ENCODE peak calls at places on chromosomes 2 and 18, in five cellular contexts. G is nephron progenitor cell; W is GM23248; O is CD4-positive, CD25-positive, alpha-beta regulatory T cell; C is activated CD4-positive, alpha-beta T cell treated with anti-CD3 and anti-CD28 coated beads for 1 hour. R is an unnamed sample.

GRCh38 chr2:158205215-158205614 is 103.5 kb downstream of the UPP2 start:
- DNase-seq in O (no peak), G (no peak), W (no peak), C (no peak), R (no peak)

GRCh38 chr2:224887159-224887558 is 155.1 kb downstream of the DOCK10 start:
- DNase-seq in O (no peak), W (peak; percentile 83), C (no peak), G (no peak), R (peak; percentile 57)

GRCh38 chr2:27442282-27442980 is at the start of gene KRTCAP3:
- DNase-seq in W (no peak), G (peak; percentile 76), C (peak; percentile 33), O (peak; percentile 48), R (no peak)

GRCh38 chr18:3044931-3045698 is 32.2 kb upstream of the LPIN2 start:
- DNase-seq in W (no peak), G (no peak), O (no peak), C (no peak), R (no peak)

GRCh38 chr2:196935421-196935820 is 8.9 kb upstream of the PGAP1 start:
- DNase-seq in W (no peak), O (no peak), G (no peak), C (no peak), R (no peak)

GRCh38 chr2:20352230-20353216 is 1.9 kb upstream of the PUM2 start:
- DNase-seq in W (no peak), O (no peak), G (no peak), C (no peak), R (no peak)

GRCh38 chr2:67825476-67825875 is 237.3 kb downstream of the C1D start:
- DNase-seq in C (no peak), W (peak; percentile 75), G (no peak), O (no peak), R (peak; percentile 39)

GRCh38 chr2:29165362-29166236 is 50.4 kb downstream of the CLIP4 start:
- DNase-seq in O (no peak), W (peak; percentile 84), C (no peak), G (no peak), R (peak; percentile 60)

GRCh38 chr2:184041077-184041476 is 557.3 kb upstream of the ZNF804A start:
- DNase-seq in W (no peak), C (no peak), O (no peak), G (no peak), R (peak; percentile 19)

GRCh38 chr2:78780321-78780720 is 245.2 kb upstream of the REG3G start:
- DNase-seq in C (no peak), G (no peak), O (no peak), W (no peak), R (no peak)

GRCh38 chr2:137991078-137991477 is 26.8 kb downstream of the HNMT start:
- DNase-seq in O (no peak), G (no peak), C (no peak), W (no peak), R (no peak)

GRCh38 chr2:199471443-199472057 is 13.8 kb upstream of the SATB2 start:
- DNase-seq in G (peak; percentile 89), W (peak; percentile 89), O (no peak), C (no peak), R (peak; percentile 74)

GRCh38 chr2:26326514-26326913 is 19.4 kb upstream of the SELENOI start:
- DNase-seq in O (no peak), C (no peak), W (peak; percentile 29), G (no peak), R (no peak)

GRCh38 chr2:214293593-214293992 is 117.3 kb upstream of the VWC2L start:
- DNase-seq in W (no peak), C (no peak), G (no peak), O (no peak), R (no peak)

GRCh38 chr2:214019229-214019972 is 391.5 kb upstream of the VWC2L start:
- DNase-seq in C (no peak), G (no peak), O (no peak), W (peak; percentile 99), R (peak; percentile 98)

GRCh38 chr2:86300496-86300895 is 36.9 kb downstream of the REEP1 start:
- DNase-seq in W (no peak), G (no peak), O (no peak), C (no peak), R (no peak)

GRCh38 chr2:100063459-100063953 is 78.9 kb downstream of the AFF3 start:
- DNase-seq in G (no peak), O (no peak), W (no peak), C (no peak), R (no peak)

GRCh38 chr18:79933765-79934164 is 17.7 kb downstream of the SLC66A2 start:
- DNase-seq in O (no peak), C (no peak), W (no peak), G (no peak), R (peak; percentile 80)

GRCh38 chr2:151830966-151831365 is 2.7 kb upstream of the ARL5A start:
- DNase-seq in O (no peak), G (no peak), W (no peak), C (no peak), R (no peak)

GRCh38 chr2:146523218-146523617 is 1321.6 kb upstream of the ACVR2A start:
- DNase-seq in W (peak; percentile 60), C (no peak), G (no peak), O (no peak), R (peak; percentile 2)

GRCh38 chr18:44651918-44652317 is 28.8 kb upstream of the SETBP1 start:
- DNase-seq in W (peak; percentile 23), G (no peak), O (no peak), C (no peak), R (peak; percentile 19)

GRCh38 chr2:36770542-36771287 is 74.2 kb downstream of the VIT start:
- DNase-seq in W (peak; percentile 52), O (no peak), G (peak; percentile 36), C (no peak), R (peak; percentile 69)

GRCh38 chr2:102336502-102336945 is 19.1 kb upstream of the IL18R1 start:
- DNase-seq in W (peak; percentile 51), G (no peak), C (no peak), O (no peak), R (no peak)

GRCh38 chr2:201996681-201997254 is 36.9 kb upstream of the FZD7 start:
- DNase-seq in W (no peak), G (no peak), O (no peak), C (no peak), R (no peak)

GRCh38 chr2:159960413-159960812 is 102.0 kb downstream of the PLA2R1 start:
- DNase-seq in C (no peak), O (no peak), G (no peak), W (peak; percentile 86), R (peak; percentile 77)

GRCh38 chr2:73020657-73021370 is 50.7 kb downstream of the SFXN5 start:
- DNase-seq in W (peak; percentile 84), G (no peak), C (no peak), O (no peak), R (peak; percentile 91)